ENCODE peak calls at places on chromosomes 2 and 18, in six cellular contexts. G, N, C, E, V and Z are unnamed samples.

GRCh38 chr2:241804326-241805276 is 4.4 kb upstream of the NEU4 start:
- DNase-seq in N (no peak), V (no peak), E (no peak), G (no peak), C (no peak), Z (no peak)

GRCh38 chr2:49686291-49686690 is 532.0 kb upstream of the FSHR start:
- DNase-seq in N (no peak), C (no peak), E (no peak), G (no peak), V (no peak), Z (no peak)

GRCh38 chr18:77918738-77919137 is 669.1 kb downstream of the GALR1 start:
- DNase-seq in V (no peak), G (no peak), E (no peak), N (no peak), C (no peak), Z (no peak)

GRCh38 chr2:231370749-231371429 is 24.6 kb upstream of the B3GNT7 start:
- DNase-seq in E (no peak), V (no peak), G (no peak), C (no peak), N (no peak), Z (no peak)

GRCh38 chr18:9065864-9066263 is 36.6 kb upstream of the NDUFV2 start:
- DNase-seq in G (no peak), N (no peak), C (no peak), V (no peak), E (no peak), Z (no peak)

GRCh38 chr18:49170145-49170544 is 219.4 kb upstream of the SMAD7 start:
- DNase-seq in N (no peak), C (no peak), E (no peak), G (no peak), V (no peak), Z (no peak)

GRCh38 chr2:201223089-201224073 is 37.0 kb upstream of the CASP8 start:
- DNase-seq in C (no peak), V (no peak), N (no peak), E (no peak), G (no peak), Z (no peak)

GRCh38 chr2:220619525-220620267 is 952.4 kb downstream of the EPHA4 start:
- DNase-seq in C (no peak), N (no peak), E (no peak), V (no peak), G (peak; percentile 31), Z (no peak)

GRCh38 chr2:47147011-47147410 is 8.1 kb downstream of the STPG4 start:
- DNase-seq in G (no peak), C (no peak), E (no peak), V (no peak), N (no peak), Z (no peak)

GRCh38 chr2:43142921-43143438 is 83.4 kb downstream of the ZFP36L2 start:
- DNase-seq in N (no peak), C (no peak), V (no peak), G (no peak), E (no peak), Z (no peak)

GRCh38 chr2:68909793-68910674 is 38.8 kb upstream of the BMP10 start:
- DNase-seq in C (peak; percentile 31), V (peak; percentile 78), N (no peak), E (peak; percentile 65), G (peak; percentile 77), Z (peak; percentile 82)

GRCh38 chr2:207258191-207258991 is 92.6 kb upstream of the KLF7 start:
- DNase-seq in N (no peak), E (peak; percentile 82), C (no peak), G (peak; percentile 99), V (no peak), Z (peak; percentile 81)

GRCh38 chr2:144554811-144555210 is 34.9 kb upstream of the ZEB2 start:
- DNase-seq in V (no peak), C (no peak), G (peak; percentile 9), N (no peak), E (no peak), Z (no peak)

GRCh38 chr2:195759877-195760276 is 102.9 kb downstream of the SLC39A10 start:
- DNase-seq in N (no peak), C (no peak), G (no peak), E (no peak), V (no peak), Z (no peak)

GRCh38 chr2:140814141-140814540 is 1316.7 kb downstream of the LRP1B start:
- DNase-seq in N (no peak), E (no peak), V (no peak), G (no peak), C (no peak), Z (no peak)

GRCh38 chr2:1854747-1855146 is 110.4 kb upstream of the PXDN start:
- DNase-seq in V (peak; percentile 77), G (peak; percentile 79), C (no peak), E (no peak), N (no peak), Z (no peak)

GRCh38 chr18:154151-154550 is 4.2 kb upstream of the USP14 start:
- DNase-seq in N (no peak), E (no peak), G (no peak), C (no peak), V (no peak), Z (no peak)

GRCh38 chr2:127410871-127411396 is 7.3 kb upstream of the PROC start:
- DNase-seq in G (peak; percentile 69), V (no peak), N (no peak), E (no peak), C (no peak), Z (no peak)

GRCh38 chr2:152825834-152826233 is 107.4 kb downstream of the ARL6IP6 start:
- DNase-seq in C (no peak), E (no peak), N (no peak), V (no peak), G (peak; percentile 29), Z (no peak)

GRCh38 chr2:14520385-14520945 is 112.1 kb upstream of the LRATD1 start:
- DNase-seq in G (no peak), E (no peak), N (no peak), V (no peak), C (no peak), Z (no peak)

GRCh38 chr2:194907569-194907968 is 749.5 kb upstream of the SLC39A10 start:
- DNase-seq in V (no peak), E (no peak), C (no peak), N (no peak), G (no peak), Z (no peak)

GRCh38 chr2:137048455-137048854 is 283.1 kb downstream of the THSD7B start:
- DNase-seq in V (no peak), G (no peak), C (no peak), E (no peak), N (no peak), Z (no peak)

GRCh38 chr2:128490881-128491778 is 172.5 kb upstream of the HS6ST1 start:
- DNase-seq in G (no peak), C (no peak), E (no peak), N (no peak), V (no peak), Z (no peak)

GRCh38 chr2:17300141-17300540 is 218.1 kb downstream of the RAD51AP2 start:
- DNase-seq in G (peak; percentile 85), C (no peak), E (no peak), V (no peak), N (no peak), Z (no peak)

GRCh38 chr2:44598731-44599529 is 237.2 kb downstream of the CAMKMT start:
- DNase-seq in C (no peak), G (no peak), V (no peak), E (no peak), N (no peak), Z (no peak)

GRCh38 chr2:12399244-12399643 is 317.5 kb upstream of the TRIB2 start:
- DNase-seq in V (peak; percentile 50), C (no peak), G (no peak), N (no peak), E (no peak), Z (no peak)

GRCh38 chr2:156890498-156891148 is 366.9 kb upstream of the GALNT5 start:
- DNase-seq in C (no peak), N (no peak), E (no peak), G (no peak), V (peak; percentile 41), Z (no peak)